ENCODE peak calls at places on chromosomes 16 and 17, in seven cellular contexts. One of them, this sample, is unnamed.

GRCh38 chr17:7837375-7838290 is 3.6 kb downstream of the KDM6B start:
- DNase-seq in non-pigmented ciliary epithelial cell: no peak
- DNase-seq in ureter: no peak
- DNase-seq in PC-3: no peak
- DNase-seq in fibroblast of lung: no peak
- DNase-seq in posterior vena cava: no peak
- DNase-seq in GM20000: no peak
- DNase-seq in this sample: peak; percentile 42

GRCh38 chr17:80887639-80888175 is 103.9 kb upstream of the CHMP6 start:
- DNase-seq in non-pigmented ciliary epithelial cell: no peak
- DNase-seq in ureter: no peak
- DNase-seq in PC-3: no peak
- DNase-seq in fibroblast of lung: no peak
- DNase-seq in posterior vena cava: peak; percentile 41
- DNase-seq in GM20000: no peak
- DNase-seq in this sample: no peak

GRCh38 chr17:50129303-50129945 is 536 bp downstream of the SAMD14 start:
- DNase-seq in non-pigmented ciliary epithelial cell: no peak
- DNase-seq in ureter: no peak
- DNase-seq in PC-3: no peak
- DNase-seq in fibroblast of lung: peak; percentile 58
- DNase-seq in posterior vena cava: no peak
- DNase-seq in GM20000: no peak
- DNase-seq in this sample: peak; percentile 45

GRCh38 chr16:57815987-57816745 is 13.9 kb upstream of the KIFC3 start:
- DNase-seq in non-pigmented ciliary epithelial cell: peak; percentile 71
- DNase-seq in ureter: peak; percentile 92
- DNase-seq in PC-3: peak; percentile 95
- DNase-seq in fibroblast of lung: peak; percentile 97
- DNase-seq in posterior vena cava: peak; percentile 98
- DNase-seq in GM20000: peak; percentile 54
- DNase-seq in this sample: peak; percentile 98

GRCh38 chr17:50272711-50273653 is 1.3 kb upstream of the TMEM92 start:
- DNase-seq in non-pigmented ciliary epithelial cell: no peak
- DNase-seq in ureter: no peak
- DNase-seq in PC-3: peak; percentile 63
- DNase-seq in fibroblast of lung: no peak
- DNase-seq in posterior vena cava: peak; percentile 88
- DNase-seq in GM20000: peak; percentile 85
- DNase-seq in this sample: peak; percentile 41

GRCh38 chr16:49698416-49698815 is 157.5 kb downstream of the ZNF423 start:
- DNase-seq in non-pigmented ciliary epithelial cell: no peak
- DNase-seq in ureter: no peak
- DNase-seq in PC-3: no peak
- DNase-seq in fibroblast of lung: peak; percentile 27
- DNase-seq in posterior vena cava: no peak
- DNase-seq in GM20000: no peak
- DNase-seq in this sample: no peak

GRCh38 chr17:57989011-57989345 is 924 bp upstream of the VEZF1 start:
- DNase-seq in non-pigmented ciliary epithelial cell: no peak
- DNase-seq in ureter: no peak
- DNase-seq in PC-3: peak; percentile 46
- DNase-seq in fibroblast of lung: peak; percentile 29
- DNase-seq in posterior vena cava: no peak
- DNase-seq in GM20000: no peak
- DNase-seq in this sample: peak; percentile 46

GRCh38 chr16:69494993-69495392 is 70.6 kb downstream of the CYB5B start:
- DNase-seq in non-pigmented ciliary epithelial cell: no peak
- DNase-seq in ureter: no peak
- DNase-seq in PC-3: peak; percentile 3
- DNase-seq in fibroblast of lung: no peak
- DNase-seq in posterior vena cava: peak; percentile 44
- DNase-seq in GM20000: peak; percentile 30
- DNase-seq in this sample: peak; percentile 25

GRCh38 chr16:14284930-14285541 is 213.9 kb downstream of the MRTFB start:
- DNase-seq in non-pigmented ciliary epithelial cell: no peak
- DNase-seq in ureter: no peak
- DNase-seq in PC-3: peak; percentile 60
- DNase-seq in fibroblast of lung: no peak
- DNase-seq in posterior vena cava: peak; percentile 87
- DNase-seq in GM20000: peak; percentile 52
- DNase-seq in this sample: no peak

GRCh38 chr17:509316-509715 is 156.7 kb upstream of the RPH3AL start:
- DNase-seq in non-pigmented ciliary epithelial cell: no peak
- DNase-seq in ureter: no peak
- DNase-seq in PC-3: no peak
- DNase-seq in fibroblast of lung: no peak
- DNase-seq in posterior vena cava: no peak
- DNase-seq in GM20000: no peak
- DNase-seq in this sample: no peak

This sample was measured in kidney tubule cell.